ENCODE peak calls at places on chromosomes 4 and X, in ten cellular contexts. O, H, W, G, I, Y, X, P, C and E are unnamed samples.

GRCh38 chr4:151581575-151581974 is 172.6 kb downstream of the FHIP1A start:
- DNase-seq in O (no peak), H (no peak), W (no peak), G (no peak), I (no peak), Y (no peak), X (no peak), P (no peak), C (no peak), E (no peak)

GRCh38 chr4:4480685-4481393 is 61.0 kb downstream of the STX18 start:
- DNase-seq in O (peak), H (no peak), W (peak), G (no peak), I (no peak), Y (no peak), X (peak), P (no peak), C (no peak), E (no peak)

GRCh38 chr4:67565284-67565683 is 6.8 kb downstream of the STAP1 start:
- DNase-seq in O (no peak), H (no peak), W (no peak), G (no peak), I (no peak), Y (no peak), X (peak), P (no peak), C (no peak), E (no peak)

GRCh38 chrX:84170931-84171330 is 17.1 kb downstream of the RPS6KA6 start:
- DNase-seq in O (no peak), H (no peak), W (no peak), G (no peak), I (no peak), Y (no peak), X (no peak), P (no peak), C (no peak), E (no peak)

GRCh38 chr4:170931326-170931725 is 841.6 kb upstream of the AADAT start:
- DNase-seq in O (no peak), H (no peak), W (no peak), G (no peak), I (no peak), Y (no peak), X (no peak), P (no peak), C (no peak), E (no peak)

GRCh38 chr4:29309050-29309449 is 1411.1 kb upstream of the PCDH7 start:
- DNase-seq in O (no peak), H (no peak), W (no peak), G (no peak), I (no peak), Y (no peak), X (peak), P (no peak), C (no peak), E (no peak)

GRCh38 chrX:12138366-12139313 is at the start of gene FRMPD4:
- DNase-seq in O (no peak), H (no peak), W (no peak), G (no peak), I (no peak), Y (no peak), X (peak), P (no peak), C (no peak), E (no peak)

GRCh38 chr4:94516067-94516466 is 64.3 kb downstream of the PDLIM5 start:
- DNase-seq in O (no peak), H (no peak), W (no peak), G (no peak), I (no peak), Y (peak), X (peak), P (no peak), C (no peak), E (no peak)

GRCh38 chr4:129082302-129082701 is 11.0 kb downstream of the SCLT1 start:
- DNase-seq in O (no peak), H (no peak), W (no peak), G (no peak), I (no peak), Y (no peak), X (no peak), P (no peak), C (no peak), E (no peak)

GRCh38 chr4:24988776-24989175 is 42.0 kb downstream of the LGI2 start:
- DNase-seq in O (no peak), H (no peak), W (peak), G (no peak), I (no peak), Y (peak), X (peak), P (no peak), C (no peak), E (no peak)

GRCh38 chr4:56468097-56468422 is 643 bp downstream of the SRP72 start:
- DNase-seq in O (no peak), H (no peak), W (no peak), G (no peak), I (no peak), Y (peak), X (peak), P (no peak), C (no peak), E (peak)

GRCh38 chrX:19799319-19800182 is 87.8 kb downstream of the SH3KBP1 start:
- DNase-seq in O (no peak), H (no peak), W (no peak), G (no peak), I (peak), Y (no peak), X (peak), P (no peak), C (no peak), E (no peak)

GRCh38 chrX:6151971-6152370 is 76.7 kb downstream of the NLGN4X start:
- DNase-seq in O (no peak), H (no peak), W (no peak), G (no peak), I (no peak), Y (no peak), X (no peak), P (no peak), C (no peak), E (no peak)

GRCh38 chrX:81195712-81196111 is 6.0 kb downstream of the HMGN5 start:
- DNase-seq in O (no peak), H (no peak), W (peak), G (peak), I (peak), Y (peak), X (peak), P (peak), C (peak), E (peak)

GRCh38 chrX:108199691-108200090 is 108.1 kb downstream of the ATG4A start:
- DNase-seq in O (no peak), H (no peak), W (peak), G (no peak), I (peak), Y (peak), X (peak), P (no peak), C (no peak), E (no peak)

GRCh38 chr4:71550220-71551190 is 211.7 kb downstream of the SLC4A4 start:
- DNase-seq in O (no peak), H (no peak), W (peak), G (no peak), I (no peak), Y (no peak), X (peak), P (no peak), C (no peak), E (no peak)

GRCh38 chrX:8364369-8365141 is 100.1 kb upstream of the VCX3B start:
- DNase-seq in O (no peak), H (no peak), W (peak), G (no peak), I (peak), Y (peak), X (peak), P (peak), C (no peak), E (no peak)

GRCh38 chrX:48154796-48155195 is 24.4 kb downstream of the SPACA5B start:
- DNase-seq in O (no peak), H (no peak), W (no peak), G (no peak), I (no peak), Y (no peak), X (no peak), P (no peak), C (no peak), E (no peak)

GRCh38 chrX:74458738-74459137 is 37.4 kb downstream of the SLC16A2 start:
- DNase-seq in O (no peak), H (no peak), W (no peak), G (no peak), I (no peak), Y (peak), X (peak), P (no peak), C (no peak), E (no peak)